ENCODE peak calls at places on chromosomes 3 and 15, in eight cellular contexts. One of them, this sample, is unnamed.

GRCh38 chr3:64445318-64446300 is 220.3 kb upstream of the PRICKLE2 start:
- DNase-seq in GM10248: peak; percentile 24
- DNase-seq in fibroblast of mammary gland: no peak
- DNase-seq in fibroblast of lung: peak; percentile 42
- DNase-seq in transverse colon: peak; percentile 18
- DNase-seq in psoas muscle: no peak
- DNase-seq in breast epithelium: no peak
- DNase-seq in bronchial epithelial cell: no peak
- DNase-seq in this sample: no peak

GRCh38 chr3:169390741-169391300 is 272.7 kb downstream of the MECOM start:
- DNase-seq in GM10248: no peak
- DNase-seq in fibroblast of mammary gland: no peak
- DNase-seq in fibroblast of lung: peak; percentile 55
- DNase-seq in transverse colon: no peak
- DNase-seq in psoas muscle: no peak
- DNase-seq in breast epithelium: no peak
- DNase-seq in bronchial epithelial cell: peak; percentile 40
- DNase-seq in this sample: no peak

GRCh38 chr3:4474683-4475490 is 7.8 kb upstream of the SUMF1 start:
- DNase-seq in GM10248: no peak
- DNase-seq in fibroblast of mammary gland: peak; percentile 91
- DNase-seq in fibroblast of lung: peak; percentile 79
- DNase-seq in transverse colon: no peak
- DNase-seq in psoas muscle: no peak
- DNase-seq in breast epithelium: no peak
- DNase-seq in bronchial epithelial cell: peak; percentile 66
- DNase-seq in this sample: no peak

GRCh38 chr3:127831723-127832172 is 9.4 kb upstream of the MGLL start:
- DNase-seq in GM10248: no peak
- DNase-seq in fibroblast of mammary gland: peak; percentile 61
- DNase-seq in fibroblast of lung: peak; percentile 70
- DNase-seq in transverse colon: peak; percentile 74
- DNase-seq in psoas muscle: peak; percentile 79
- DNase-seq in breast epithelium: no peak
- DNase-seq in bronchial epithelial cell: no peak
- DNase-seq in this sample: no peak

GRCh38 chr3:136409549-136409948 is 159.4 kb downstream of the PCCB start:
- DNase-seq in GM10248: no peak
- DNase-seq in fibroblast of mammary gland: no peak
- DNase-seq in fibroblast of lung: no peak
- DNase-seq in transverse colon: no peak
- DNase-seq in psoas muscle: no peak
- DNase-seq in breast epithelium: no peak
- DNase-seq in bronchial epithelial cell: no peak
- DNase-seq in this sample: no peak

GRCh38 chr3:66552846-66553245 is 52.0 kb upstream of the LRIG1 start:
- DNase-seq in GM10248: no peak
- DNase-seq in fibroblast of mammary gland: no peak
- DNase-seq in fibroblast of lung: no peak
- DNase-seq in transverse colon: no peak
- DNase-seq in psoas muscle: no peak
- DNase-seq in breast epithelium: no peak
- DNase-seq in bronchial epithelial cell: no peak
- DNase-seq in this sample: no peak

GRCh38 chr3:183728204-183728603 is 30.6 kb downstream of the YEATS2 start:
- DNase-seq in GM10248: no peak
- DNase-seq in fibroblast of mammary gland: no peak
- DNase-seq in fibroblast of lung: no peak
- DNase-seq in transverse colon: no peak
- DNase-seq in psoas muscle: no peak
- DNase-seq in breast epithelium: no peak
- DNase-seq in bronchial epithelial cell: no peak
- DNase-seq in this sample: no peak

GRCh38 chr3:165855581-165855980 is 18.4 kb upstream of the BCHE start:
- DNase-seq in GM10248: no peak
- DNase-seq in fibroblast of mammary gland: peak; percentile 62
- DNase-seq in fibroblast of lung: no peak
- DNase-seq in transverse colon: no peak
- DNase-seq in psoas muscle: no peak
- DNase-seq in breast epithelium: no peak
- DNase-seq in bronchial epithelial cell: peak; percentile 98
- DNase-seq in this sample: no peak

GRCh38 chr3:196198771-196199753 is 12.1 kb downstream of the ZDHHC19 start:
- DNase-seq in GM10248: no peak
- DNase-seq in fibroblast of mammary gland: peak; percentile 15
- DNase-seq in fibroblast of lung: no peak
- DNase-seq in transverse colon: no peak
- DNase-seq in psoas muscle: peak; percentile 6
- DNase-seq in breast epithelium: no peak
- DNase-seq in bronchial epithelial cell: no peak
- DNase-seq in this sample: no peak

GRCh38 chr3:71083726-71084131 is 499.8 kb downstream of the FOXP1 start:
- DNase-seq in GM10248: peak; percentile 17
- DNase-seq in fibroblast of mammary gland: no peak
- DNase-seq in fibroblast of lung: no peak
- DNase-seq in transverse colon: no peak
- DNase-seq in psoas muscle: no peak
- DNase-seq in breast epithelium: no peak
- DNase-seq in bronchial epithelial cell: no peak
- DNase-seq in this sample: no peak

GRCh38 chr15:92395557-92395956 is 1.9 kb downstream of the ST8SIA2 start:
- DNase-seq in GM10248: no peak
- DNase-seq in fibroblast of mammary gland: no peak
- DNase-seq in fibroblast of lung: no peak
- DNase-seq in transverse colon: no peak
- DNase-seq in psoas muscle: no peak
- DNase-seq in breast epithelium: no peak
- DNase-seq in bronchial epithelial cell: no peak
- DNase-seq in this sample: no peak

GRCh38 chr3:69426291-69426690 is 40.4 kb upstream of the FRMD4B start:
- DNase-seq in GM10248: no peak
- DNase-seq in fibroblast of mammary gland: no peak
- DNase-seq in fibroblast of lung: no peak
- DNase-seq in transverse colon: no peak
- DNase-seq in psoas muscle: no peak
- DNase-seq in breast epithelium: no peak
- DNase-seq in bronchial epithelial cell: no peak
- DNase-seq in this sample: no peak

GRCh38 chr3:104763007-104763406 is 603.7 kb upstream of the ALCAM start:
- DNase-seq in GM10248: no peak
- DNase-seq in fibroblast of mammary gland: peak; percentile 10
- DNase-seq in fibroblast of lung: peak; percentile 44
- DNase-seq in transverse colon: no peak
- DNase-seq in psoas muscle: no peak
- DNase-seq in breast epithelium: no peak
- DNase-seq in bronchial epithelial cell: no peak
- DNase-seq in this sample: no peak

GRCh38 chr3:15286022-15286421 is 46.4 kb downstream of the SH3BP5 start:
- DNase-seq in GM10248: no peak
- DNase-seq in fibroblast of mammary gland: no peak
- DNase-seq in fibroblast of lung: no peak
- DNase-seq in transverse colon: no peak
- DNase-seq in psoas muscle: no peak
- DNase-seq in breast epithelium: no peak
- DNase-seq in bronchial epithelial cell: no peak
- DNase-seq in this sample: no peak

GRCh38 chr3:42080452-42080872 is 10.7 kb upstream of the TRAK1 start:
- DNase-seq in GM10248: no peak
- DNase-seq in fibroblast of mammary gland: peak; percentile 75
- DNase-seq in fibroblast of lung: peak; percentile 72
- DNase-seq in transverse colon: peak; percentile 58
- DNase-seq in psoas muscle: no peak
- DNase-seq in breast epithelium: no peak
- DNase-seq in bronchial epithelial cell: peak; percentile 88
- DNase-seq in this sample: no peak

GRCh38 chr15:88586401-88587162 is 34.6 kb upstream of the AEN start:
- DNase-seq in GM10248: no peak
- DNase-seq in fibroblast of mammary gland: peak; percentile 8
- DNase-seq in fibroblast of lung: no peak
- DNase-seq in transverse colon: no peak
- DNase-seq in psoas muscle: no peak
- DNase-seq in breast epithelium: no peak
- DNase-seq in bronchial epithelial cell: peak; percentile 69
- DNase-seq in this sample: no peak

GRCh38 chr3:148329481-148330220 is 368.1 kb upstream of the AGTR1 start:
- DNase-seq in GM10248: no peak
- DNase-seq in fibroblast of mammary gland: peak; percentile 47
- DNase-seq in fibroblast of lung: peak; percentile 32
- DNase-seq in transverse colon: no peak
- DNase-seq in psoas muscle: no peak
- DNase-seq in breast epithelium: no peak
- DNase-seq in bronchial epithelial cell: no peak
- DNase-seq in this sample: no peak

GRCh38 chr3:161104561-161105551 is at the start of gene B3GALNT1:
- DNase-seq in GM10248: peak; percentile 51
- DNase-seq in fibroblast of mammary gland: peak; percentile 55
- DNase-seq in fibroblast of lung: peak; percentile 67
- DNase-seq in transverse colon: peak; percentile 12
- DNase-seq in psoas muscle: peak; percentile 65
- DNase-seq in breast epithelium: no peak
- DNase-seq in bronchial epithelial cell: peak; percentile 37
- DNase-seq in this sample: no peak

GRCh38 chr3:73719877-73720276 is 95.1 kb upstream of the PDZRN3 start:
- DNase-seq in GM10248: no peak
- DNase-seq in fibroblast of mammary gland: peak; percentile 60
- DNase-seq in fibroblast of lung: peak; percentile 58
- DNase-seq in transverse colon: peak; percentile 54
- DNase-seq in psoas muscle: no peak
- DNase-seq in breast epithelium: no peak
- DNase-seq in bronchial epithelial cell: no peak
- DNase-seq in this sample: peak; percentile 29

GRCh38 chr3:101998256-101998926 is 149.1 kb downstream of the NFKBIZ start:
- DNase-seq in GM10248: no peak
- DNase-seq in fibroblast of mammary gland: peak; percentile 41
- DNase-seq in fibroblast of lung: no peak
- DNase-seq in transverse colon: no peak
- DNase-seq in psoas muscle: no peak
- DNase-seq in breast epithelium: no peak
- DNase-seq in bronchial epithelial cell: no peak
- DNase-seq in this sample: no peak

GRCh38 chr3:184479426-184480126 is 82.0 kb upstream of the EPHB3 start:
- DNase-seq in GM10248: no peak
- DNase-seq in fibroblast of mammary gland: no peak
- DNase-seq in fibroblast of lung: no peak
- DNase-seq in transverse colon: no peak
- DNase-seq in psoas muscle: no peak
- DNase-seq in breast epithelium: no peak
- DNase-seq in bronchial epithelial cell: no peak
- DNase-seq in this sample: no peak

GRCh38 chr3:81638480-81638879 is 123.0 kb downstream of the GBE1 start:
- DNase-seq in GM10248: no peak
- DNase-seq in fibroblast of mammary gland: no peak
- DNase-seq in fibroblast of lung: no peak
- DNase-seq in transverse colon: no peak
- DNase-seq in psoas muscle: no peak
- DNase-seq in breast epithelium: no peak
- DNase-seq in bronchial epithelial cell: no peak
- DNase-seq in this sample: no peak

GRCh38 chr3:81645248-81645647 is 116.2 kb downstream of the GBE1 start:
- DNase-seq in GM10248: no peak
- DNase-seq in fibroblast of mammary gland: no peak
- DNase-seq in fibroblast of lung: no peak
- DNase-seq in transverse colon: no peak
- DNase-seq in psoas muscle: no peak
- DNase-seq in breast epithelium: no peak
- DNase-seq in bronchial epithelial cell: no peak
- DNase-seq in this sample: no peak

DNA sequence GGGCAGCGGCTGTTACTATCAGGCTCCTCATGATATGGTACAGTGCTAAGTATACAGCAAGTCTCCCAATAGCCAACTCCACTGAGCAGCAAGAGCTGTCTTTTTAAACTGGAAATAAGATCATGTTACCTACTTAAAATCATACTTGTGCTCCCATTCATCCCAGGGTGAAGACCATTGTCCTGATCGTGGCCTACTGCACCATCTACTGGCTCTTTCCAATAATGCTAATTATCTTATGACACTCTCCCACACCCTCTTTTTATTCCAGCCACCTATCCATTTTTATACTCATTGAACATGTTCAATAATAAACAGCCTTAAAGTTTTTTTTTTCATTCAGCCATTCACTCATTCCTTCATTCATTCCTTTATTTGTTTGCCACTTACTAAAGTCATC is 117.7 kb downstream of the GBE1 start:
- DNase-seq in GM10248: no peak
- DNase-seq in fibroblast of mammary gland: peak; percentile 36
- DNase-seq in fibroblast of lung: peak; percentile 50
- DNase-seq in transverse colon: peak; percentile 11
- DNase-seq in psoas muscle: no peak
- DNase-seq in breast epithelium: no peak
- DNase-seq in bronchial epithelial cell: no peak
- DNase-seq in this sample: no peak
- TF ChIP-seq CTCF in GM10248: no peak
- TF ChIP-seq CTCF in fibroblast of mammary gland: peak; percentile 25
- TF ChIP-seq CTCF in fibroblast of lung: peak; percentile 20
- TF ChIP-seq CTCF in transverse colon: peak; percentile 40
- TF ChIP-seq CTCF in psoas muscle: peak; percentile 13
- TF ChIP-seq CTCF in breast epithelium: peak; percentile 15
- TF ChIP-seq CTCF in bronchial epithelial cell: peak; percentile 3
- TF ChIP-seq CTCF in this sample: no peak

GRCh38 chr3:19250959-19251610 is 102.8 kb downstream of the KCNH8 start:
- DNase-seq in GM10248: no peak
- DNase-seq in fibroblast of mammary gland: no peak
- DNase-seq in fibroblast of lung: no peak
- DNase-seq in transverse colon: no peak
- DNase-seq in psoas muscle: no peak
- DNase-seq in breast epithelium: no peak
- DNase-seq in bronchial epithelial cell: no peak
- DNase-seq in this sample: no peak
- TF ChIP-seq CTCF in GM10248: no peak
- TF ChIP-seq CTCF in fibroblast of mammary gland: no peak
- TF ChIP-seq CTCF in fibroblast of lung: no peak
- TF ChIP-seq CTCF in transverse colon: no peak
- TF ChIP-seq CTCF in psoas muscle: no peak
- TF ChIP-seq CTCF in breast epithelium: no peak
- TF ChIP-seq CTCF in bronchial epithelial cell: no peak
- TF ChIP-seq CTCF in this sample: no peak

DNA sequence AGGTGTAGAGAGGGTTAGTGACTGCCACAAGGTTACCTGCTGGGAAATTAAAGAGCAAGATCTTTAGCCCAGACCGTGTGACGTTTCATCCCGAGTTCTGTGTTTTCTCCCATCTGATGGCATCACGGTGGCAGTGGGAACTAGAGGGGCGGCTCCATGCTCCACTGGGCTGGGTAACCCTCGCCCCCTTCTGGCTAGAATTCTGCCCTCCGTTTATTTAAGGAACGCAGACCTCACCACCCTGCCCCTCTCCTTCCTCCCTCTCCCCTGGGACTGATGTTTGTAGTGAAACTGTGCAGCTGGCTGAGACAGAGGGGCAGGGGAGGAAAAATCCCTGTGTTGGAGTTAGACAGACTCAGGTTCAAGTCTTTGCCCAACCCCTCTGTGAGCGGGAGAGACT is 65.6 kb downstream of the ITGA11 start:
- DNase-seq in GM10248: no peak
- DNase-seq in fibroblast of mammary gland: no peak
- DNase-seq in fibroblast of lung: no peak
- DNase-seq in transverse colon: no peak
- DNase-seq in psoas muscle: no peak
- DNase-seq in breast epithelium: no peak
- DNase-seq in bronchial epithelial cell: no peak
- DNase-seq in this sample: no peak
- TF ChIP-seq CTCF in GM10248: no peak
- TF ChIP-seq CTCF in fibroblast of mammary gland: no peak
- TF ChIP-seq CTCF in fibroblast of lung: no peak
- TF ChIP-seq CTCF in transverse colon: no peak
- TF ChIP-seq CTCF in psoas muscle: no peak
- TF ChIP-seq CTCF in breast epithelium: no peak
- TF ChIP-seq CTCF in bronchial epithelial cell: no peak
- TF ChIP-seq CTCF in this sample: no peak

GRCh38 chr3:97705739-97706138 is 58.8 kb upstream of the ARL6 start:
- DNase-seq in GM10248: no peak
- DNase-seq in fibroblast of mammary gland: no peak
- DNase-seq in fibroblast of lung: no peak
- DNase-seq in transverse colon: no peak
- DNase-seq in psoas muscle: no peak
- DNase-seq in breast epithelium: no peak
- DNase-seq in bronchial epithelial cell: no peak
- DNase-seq in this sample: no peak
- TF ChIP-seq CTCF in GM10248: no peak
- TF ChIP-seq CTCF in fibroblast of mammary gland: no peak
- TF ChIP-seq CTCF in fibroblast of lung: no peak
- TF ChIP-seq CTCF in transverse colon: no peak
- TF ChIP-seq CTCF in psoas muscle: no peak
- TF ChIP-seq CTCF in breast epithelium: no peak
- TF ChIP-seq CTCF in bronchial epithelial cell: no peak
- TF ChIP-seq CTCF in this sample: no peak